ENCODE peak calls at places on chromosomes 3 and 15, in five cellular contexts. One of them, this sample, is unnamed.

GRCh38 chr15:67510597-67511225 is 10.2 kb upstream of the C15orf61 start:
- DNase-seq in K562: no peak
- DNase-seq in HepG2: no peak
- DNase-seq in H1: no peak
- DNase-seq in GM12878: no peak
- DNase-seq in this sample: no peak

GRCh38 chr15:91891788-91892187 is 38.3 kb downstream of the SLCO3A1 start:
- DNase-seq in K562: no peak
- DNase-seq in HepG2: no peak
- DNase-seq in H1: peak; percentile 14
- DNase-seq in GM12878: no peak
- DNase-seq in this sample: no peak

GRCh38 chr3:377158-377561 is 180.6 kb downstream of the CHL1 start:
- DNase-seq in K562: no peak
- DNase-seq in HepG2: peak; percentile 42
- DNase-seq in H1: no peak
- DNase-seq in GM12878: no peak
- DNase-seq in this sample: peak; percentile 36

GRCh38 chr3:114632757-114633424 is 339.1 kb downstream of the TIGIT start:
- DNase-seq in K562: no peak
- DNase-seq in HepG2: no peak
- DNase-seq in H1: no peak
- DNase-seq in GM12878: no peak
- DNase-seq in this sample: no peak

GRCh38 chr3:139745831-139746230 is 68.1 kb upstream of the NMNAT3 start:
- DNase-seq in K562: no peak
- DNase-seq in HepG2: peak; percentile 30
- DNase-seq in H1: no peak
- DNase-seq in GM12878: no peak
- DNase-seq in this sample: no peak

GRCh38 chr3:101081446-101081845 is 88.2 kb upstream of the ABI3BP start:
- DNase-seq in K562: no peak
- DNase-seq in HepG2: no peak
- DNase-seq in H1: no peak
- DNase-seq in GM12878: no peak
- DNase-seq in this sample: no peak

GRCh38 chr3:106714400-106714799 is 662.8 kb upstream of the CCDC54 start:
- DNase-seq in K562: no peak
- DNase-seq in HepG2: no peak
- DNase-seq in H1: no peak
- DNase-seq in GM12878: no peak
- DNase-seq in this sample: no peak

GRCh38 chr3:98657429-98657828 is 64.0 kb upstream of the CPOX start:
- DNase-seq in K562: no peak
- DNase-seq in HepG2: no peak
- DNase-seq in H1: peak; percentile 72
- DNase-seq in GM12878: no peak
- DNase-seq in this sample: peak; percentile 33

GRCh38 chr3:194161181-194162045 is 25.5 kb downstream of the HES1 start:
- DNase-seq in K562: no peak
- DNase-seq in HepG2: peak; percentile 62
- DNase-seq in H1: no peak
- DNase-seq in GM12878: no peak
- DNase-seq in this sample: no peak

GRCh38 chr3:136567599-136568188 is 184.5 kb downstream of the STAG1 start:
- DNase-seq in K562: no peak
- DNase-seq in HepG2: no peak
- DNase-seq in H1: no peak
- DNase-seq in GM12878: no peak
- DNase-seq in this sample: no peak

GRCh38 chr3:16452265-16452664 is 61.2 kb downstream of the RFTN1 start:
- DNase-seq in K562: no peak
- DNase-seq in HepG2: no peak
- DNase-seq in H1: no peak
- DNase-seq in GM12878: no peak
- DNase-seq in this sample: no peak

GRCh38 chr15:98666441-98666840 is 18.1 kb downstream of the IGF1R start:
- DNase-seq in K562: no peak
- DNase-seq in HepG2: no peak
- DNase-seq in H1: peak; percentile 27
- DNase-seq in GM12878: no peak
- DNase-seq in this sample: no peak

GRCh38 chr3:184637705-184638104 is 74.2 kb downstream of the MAGEF1 start:
- DNase-seq in K562: no peak
- DNase-seq in HepG2: no peak
- DNase-seq in H1: no peak
- DNase-seq in GM12878: no peak
- DNase-seq in this sample: no peak

GRCh38 chr3:154668187-154668586 is 238.2 kb upstream of the GPR149 start:
- DNase-seq in K562: no peak
- DNase-seq in HepG2: no peak
- DNase-seq in H1: no peak
- DNase-seq in GM12878: no peak
- DNase-seq in this sample: no peak

GRCh38 chr3:169295126-169295525 is 368.4 kb downstream of the MECOM start:
- DNase-seq in K562: peak; percentile 12
- DNase-seq in HepG2: no peak
- DNase-seq in H1: no peak
- DNase-seq in GM12878: no peak
- DNase-seq in this sample: no peak

GRCh38 chr3:179446501-179446900 is 4.8 kb downstream of the GNB4 start:
- DNase-seq in K562: no peak
- DNase-seq in HepG2: peak; percentile 27
- DNase-seq in H1: no peak
- DNase-seq in GM12878: no peak
- DNase-seq in this sample: no peak

GRCh38 chr3:9485248-9485647 is 68.4 kb downstream of the LHFPL4 start:
- DNase-seq in K562: no peak
- DNase-seq in HepG2: no peak
- DNase-seq in H1: no peak
- DNase-seq in GM12878: no peak
- DNase-seq in this sample: no peak

GRCh38 chr3:116815321-116815720 is 105.7 kb downstream of the TUSC7 start:
- DNase-seq in K562: no peak
- DNase-seq in HepG2: no peak
- DNase-seq in H1: no peak
- DNase-seq in GM12878: no peak
- DNase-seq in this sample: no peak

GRCh38 chr3:116815831-116816588 is 106.4 kb downstream of the TUSC7 start:
- DNase-seq in K562: no peak
- DNase-seq in HepG2: no peak
- DNase-seq in H1: no peak
- DNase-seq in GM12878: no peak
- DNase-seq in this sample: peak; percentile 49
- H3K9me3 ChIP-seq in K562: no peaks in the 10 kb centered on the region
- H3K9me3 ChIP-seq in HepG2: no peaks in the 10 kb centered on the region
- H3K9me3 ChIP-seq in H1: no peaks in the 10 kb centered on the region
- H3K9me3 ChIP-seq in GM12878: no peaks in the 10 kb centered on the region
- H3K9me3 ChIP-seq in this sample: no peaks in the 10 kb centered on the region

GRCh38 chr15:78228356-78228996 is 5.9 kb downstream of the ACSBG1 start:
- DNase-seq in K562: no peak
- DNase-seq in HepG2: no peak
- DNase-seq in H1: no peak
- DNase-seq in GM12878: no peak
- DNase-seq in this sample: no peak
- TF ChIP-seq CHD2 in K562: no peak
- TF ChIP-seq CHD2 in HepG2: no peak
- TF ChIP-seq CHD2 in H1: no peak
- TF ChIP-seq CHD2 in GM12878: no peak
- TF ChIP-seq CHD2 in this sample: no peak

GRCh38 chr15:73941449-73941848 is 15.2 kb downstream of the LOXL1 start:
- DNase-seq in K562: no peak
- DNase-seq in HepG2: no peak
- DNase-seq in H1: no peak
- DNase-seq in GM12878: no peak
- DNase-seq in this sample: no peak
- H3K9ac ChIP-seq in K562: no peak overlapping the region
- H3K9ac ChIP-seq in HepG2: no peak overlapping the region
- H3K9ac ChIP-seq in H1: no peak overlapping the region
- H3K9ac ChIP-seq in GM12878: no peak overlapping the region
- H3K9ac ChIP-seq in this sample: peak overlapping the region; percentile 71

DNA sequence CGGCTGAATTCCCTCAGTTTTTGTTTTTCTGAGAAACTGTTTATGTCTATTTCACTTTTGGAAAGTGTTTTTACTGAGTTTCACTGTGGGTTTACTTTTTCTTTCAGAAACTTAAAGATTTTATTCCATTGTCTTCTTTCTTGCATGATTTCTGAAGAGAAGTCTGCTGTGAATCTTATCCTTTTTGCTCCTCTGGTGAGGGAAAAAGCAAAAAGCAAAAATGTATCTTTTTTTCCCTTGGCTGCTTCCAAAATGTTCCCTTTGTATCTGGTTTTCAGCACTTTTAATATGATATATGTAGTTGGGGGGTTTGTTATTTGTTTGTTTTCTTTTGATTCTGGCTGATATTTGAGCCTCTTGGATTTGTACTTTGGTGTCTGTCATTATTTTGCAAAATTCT is 538.0 kb downstream of the GABRG3 start:
- DNase-seq in K562: no peak
- DNase-seq in HepG2: no peak
- DNase-seq in H1: no peak
- DNase-seq in GM12878: no peak
- DNase-seq in this sample: no peak
- H3K9me3 ChIP-seq in K562: peaks cover 7% of the 10 kb centered on the region
- H3K9me3 ChIP-seq in HepG2: peaks cover 68% of the 10 kb centered on the region
- H3K9me3 ChIP-seq in H1: peaks cover 22% of the 10 kb centered on the region
- H3K9me3 ChIP-seq in GM12878: no peaks in the 10 kb centered on the region
- H3K9me3 ChIP-seq in this sample: no peaks in the 10 kb centered on the region

DNA sequence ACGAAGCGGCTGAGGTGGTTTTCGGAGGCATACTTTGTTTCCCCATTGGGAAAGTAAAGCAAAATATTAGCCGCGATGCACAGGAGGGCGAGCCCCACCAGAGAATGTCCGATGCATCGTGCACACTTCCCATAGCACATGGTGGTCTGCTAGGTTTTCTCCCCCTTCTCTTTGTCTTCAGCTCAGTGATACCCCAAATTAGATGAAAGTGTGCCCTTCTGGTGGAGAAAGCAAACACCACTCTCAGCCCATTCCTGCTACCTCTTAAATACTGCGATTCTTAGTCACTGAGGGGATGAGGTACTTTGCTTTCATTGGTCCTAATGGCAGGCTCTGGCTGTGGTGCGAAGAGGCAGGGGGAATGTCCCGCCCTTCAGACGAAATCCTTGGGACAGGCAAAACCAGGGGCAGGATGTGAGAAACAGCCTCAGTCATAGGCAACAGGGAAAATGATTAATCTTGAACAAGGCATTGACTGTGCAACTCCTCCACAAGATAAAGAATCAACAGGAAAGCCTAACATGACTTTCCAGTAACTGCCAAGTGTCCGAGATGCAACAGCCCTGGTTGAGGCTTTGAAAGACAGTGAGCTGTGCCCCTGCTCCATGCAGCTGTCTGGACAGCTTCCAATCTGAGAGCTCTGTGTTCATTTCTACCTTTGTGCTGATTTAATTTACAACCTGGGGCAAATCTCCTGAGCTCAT is at the start of gene TM4SF1:
- DNase-seq in K562: no peak
- DNase-seq in HepG2: peak; percentile 97
- DNase-seq in H1: no peak
- DNase-seq in GM12878: no peak
- DNase-seq in this sample: no peak
- TF ChIP-seq CHD2 in K562: no peak
- TF ChIP-seq CHD2 in HepG2: no peak
- TF ChIP-seq CHD2 in H1: no peak
- TF ChIP-seq CHD2 in GM12878: no peak
- TF ChIP-seq CHD2 in this sample: peak; percentile 25

GRCh38 chr15:57607570-57608000 is 15.9 kb downstream of the MYZAP start:
- DNase-seq in K562: no peak
- DNase-seq in HepG2: peak; percentile 23
- DNase-seq in H1: no peak
- DNase-seq in GM12878: no peak
- DNase-seq in this sample: no peak

GRCh38 chr15:57605491-57605890 is 13.8 kb downstream of the MYZAP start:
- DNase-seq in K562: no peak
- DNase-seq in HepG2: no peak
- DNase-seq in H1: no peak
- DNase-seq in GM12878: no peak
- DNase-seq in this sample: no peak

GRCh38 chr15:57604502-57604901 is 12.8 kb downstream of the MYZAP start:
- DNase-seq in K562: no peak
- DNase-seq in HepG2: no peak
- DNase-seq in H1: no peak
- DNase-seq in GM12878: no peak
- DNase-seq in this sample: no peak

GRCh38 chr15:57606048-57606447 is 14.3 kb downstream of the MYZAP start:
- DNase-seq in K562: no peak
- DNase-seq in HepG2: no peak
- DNase-seq in H1: no peak
- DNase-seq in GM12878: no peak
- DNase-seq in this sample: no peak

DNA sequence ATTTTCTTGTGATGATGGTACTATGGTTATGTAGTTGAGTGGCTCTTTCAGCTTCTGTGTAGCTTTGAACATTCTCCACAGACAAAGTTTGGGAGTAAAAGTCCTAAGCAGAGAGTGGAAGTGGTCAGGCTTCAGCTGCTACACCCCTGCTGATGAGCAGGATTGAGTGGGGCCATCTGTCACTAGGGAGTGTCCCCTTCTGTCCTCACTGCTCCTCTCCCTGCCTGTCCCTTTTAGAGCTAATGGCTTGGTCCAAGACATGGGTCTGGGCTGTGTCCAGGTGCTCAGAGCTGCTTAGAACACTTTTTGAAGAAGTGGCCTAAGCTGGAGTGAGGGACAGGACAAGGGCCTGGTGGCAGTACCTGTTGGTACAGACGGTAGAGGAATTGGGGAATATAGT is 15.1 kb downstream of the MYZAP start:
- DNase-seq in K562: no peak
- DNase-seq in HepG2: no peak
- DNase-seq in H1: no peak
- DNase-seq in GM12878: no peak
- DNase-seq in this sample: no peak
- H3K9ac ChIP-seq in K562: no peak overlapping the region
- H3K9ac ChIP-seq in HepG2: no peak overlapping the region
- H3K9ac ChIP-seq in H1: no peak overlapping the region
- H3K9ac ChIP-seq in GM12878: no peak overlapping the region
- H3K9ac ChIP-seq in this sample: no peak overlapping the region